ENCODE peak calls at places on chromosomes 5 and 9, in four cellular contexts. E is Karpas-422, A is mesenchymal stem cell, C is neural progenitor cell. J is an unnamed sample.

GRCh38 chr5:932151-932627 is 39.5 kb downstream of the TRIP13 start:
- DNase-seq in A (no peak), C (no peak), E (no peak), J (no peak)

GRCh38 chr9:126146254-126147145 is 180.1 kb upstream of the MVB12B start:
- DNase-seq in C (peak; percentile 87), A (no peak), E (peak; percentile 68), J (no peak)

GRCh38 chr9:93645921-93646639 is 69.7 kb downstream of the PHF2 start:
- DNase-seq in A (no peak), C (no peak), E (no peak), J (peak; percentile 27)

GRCh38 chr9:14608521-14608920 is 84.7 kb downstream of the ZDHHC21 start:
- DNase-seq in C (no peak), E (no peak), A (no peak), J (no peak)

GRCh38 chr5:137752873-137753226 is 1.3 kb downstream of the HNRNPA0 start:
- DNase-seq in C (no peak), A (peak; percentile 53), E (peak; percentile 73), J (no peak)

GRCh38 chr5:143336485-143336884 is 67.0 kb downstream of the NR3C1 start:
- DNase-seq in E (no peak), C (no peak), A (no peak), J (peak; percentile 52)

GRCh38 chr5:976849-977751 is 31.5 kb upstream of the NKD2 start:
- DNase-seq in C (no peak), E (no peak), A (no peak), J (no peak)

GRCh38 chr9:131278421-131279111 is 2.3 kb upstream of the FAM78A start:
- DNase-seq in C (no peak), E (peak; percentile 44), A (no peak), J (peak; percentile 58)

GRCh38 chr5:149636861-149637246 is 55.6 kb downstream of the ARHGEF37 start:
- DNase-seq in E (peak; percentile 83), C (peak; percentile 80), A (peak; percentile 75), J (no peak)

DNA sequence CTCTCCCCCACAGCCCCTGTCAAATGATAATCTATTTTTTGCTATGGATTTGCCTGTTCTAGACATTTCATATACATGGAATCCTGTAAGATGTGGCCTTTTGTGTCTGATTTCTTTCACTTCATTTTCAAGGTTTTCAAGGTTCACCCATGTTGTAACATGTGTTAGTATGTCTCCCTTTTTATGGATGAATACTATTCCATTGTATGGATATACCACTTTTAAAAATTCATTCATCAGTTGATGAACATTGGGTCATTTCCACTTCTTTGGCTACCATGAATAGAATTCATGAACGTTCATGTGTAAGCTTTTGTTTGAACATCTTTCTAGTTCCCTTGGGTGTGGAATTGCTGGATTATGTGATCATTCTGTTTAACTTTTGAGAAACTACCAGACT is 94.7 kb upstream of the ZNF366 start:
- DNase-seq in E (no peak), A (no peak), C (no peak), J (no peak)
- H3K4me1 ChIP-seq in E (peaks cover 5% of the 10 kb centered on the region), A (peaks cover 11% of the 10 kb centered on the region), C (peaks cover 12% of the 10 kb centered on the region), J (peaks cover 5% of the 10 kb centered on the region)

DNA sequence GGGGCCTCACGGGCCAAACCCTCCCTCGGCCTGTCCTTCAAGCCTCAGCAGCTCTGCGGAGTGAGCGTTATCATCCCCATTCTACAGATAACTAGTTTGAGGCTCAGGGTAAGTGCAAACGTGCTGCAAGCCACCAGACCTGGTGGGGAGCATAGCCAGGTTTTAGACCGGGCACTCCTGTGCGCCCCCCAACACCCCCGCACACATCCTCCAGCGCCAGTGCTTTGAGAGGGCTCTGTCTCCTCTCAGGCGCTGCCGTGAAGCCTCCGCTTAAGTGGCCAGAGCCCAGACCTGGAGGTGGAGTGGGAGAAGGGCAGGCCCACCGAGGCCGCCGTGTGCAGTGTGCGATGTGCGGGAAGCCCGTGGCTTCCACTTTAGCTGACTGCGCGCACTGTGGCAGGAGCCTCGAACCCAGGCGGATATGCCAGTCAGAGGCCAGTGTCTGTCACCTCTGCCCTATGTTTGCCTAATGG is 1.6 kb upstream of the MGAT1 start:
- DNase-seq in E (no peak), A (no peak), C (no peak), J (no peak)
- H3K4me1 ChIP-seq in E (peaks cover 70% of the 10 kb centered on the region), A (peaks cover 49% of the 10 kb centered on the region), C (peaks cover 33% of the 10 kb centered on the region), J (peaks cover 38% of the 10 kb centered on the region)

DNA sequence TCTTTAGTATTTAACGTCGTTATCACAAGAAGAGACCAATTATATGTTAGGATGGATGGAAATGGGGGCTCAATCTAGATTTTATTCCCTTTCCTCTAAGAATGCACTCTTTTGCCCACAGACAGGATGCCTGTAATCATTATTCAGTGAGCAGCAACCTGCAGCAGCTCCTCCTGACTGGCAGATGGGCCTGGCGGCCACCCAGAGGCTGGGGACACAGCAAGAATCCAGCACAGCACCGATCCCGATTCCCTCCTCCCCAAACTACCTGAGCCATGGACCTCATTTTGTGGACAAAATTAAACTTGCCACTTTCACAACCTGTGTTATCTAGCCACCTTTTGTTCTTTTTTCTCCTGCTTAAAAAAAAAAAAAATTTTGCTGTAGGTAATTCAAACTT is 101.0 kb downstream of the USP20 start:
- DNase-seq in E (no peak), A (no peak), C (no peak), J (peak; percentile 25)
- H3K4me1 ChIP-seq in E (peaks cover 17% of the 10 kb centered on the region), A (no peaks in the 10 kb centered on the region), C (peaks cover 21% of the 10 kb centered on the region), J (peaks cover 8% of the 10 kb centered on the region)

GRCh38 chr5:124655943-124656459 is 90.4 kb downstream of the ZNF608 start:
- DNase-seq in C (no peak), E (peak; percentile 69), A (peak; percentile 94), J (no peak)
- H3K4me1 ChIP-seq in C (peaks cover 83% of the 10 kb centered on the region), E (peaks cover 95% of the 10 kb centered on the region), A (peaks cover 25% of the 10 kb centered on the region), J (peaks cover 20% of the 10 kb centered on the region)

DNA sequence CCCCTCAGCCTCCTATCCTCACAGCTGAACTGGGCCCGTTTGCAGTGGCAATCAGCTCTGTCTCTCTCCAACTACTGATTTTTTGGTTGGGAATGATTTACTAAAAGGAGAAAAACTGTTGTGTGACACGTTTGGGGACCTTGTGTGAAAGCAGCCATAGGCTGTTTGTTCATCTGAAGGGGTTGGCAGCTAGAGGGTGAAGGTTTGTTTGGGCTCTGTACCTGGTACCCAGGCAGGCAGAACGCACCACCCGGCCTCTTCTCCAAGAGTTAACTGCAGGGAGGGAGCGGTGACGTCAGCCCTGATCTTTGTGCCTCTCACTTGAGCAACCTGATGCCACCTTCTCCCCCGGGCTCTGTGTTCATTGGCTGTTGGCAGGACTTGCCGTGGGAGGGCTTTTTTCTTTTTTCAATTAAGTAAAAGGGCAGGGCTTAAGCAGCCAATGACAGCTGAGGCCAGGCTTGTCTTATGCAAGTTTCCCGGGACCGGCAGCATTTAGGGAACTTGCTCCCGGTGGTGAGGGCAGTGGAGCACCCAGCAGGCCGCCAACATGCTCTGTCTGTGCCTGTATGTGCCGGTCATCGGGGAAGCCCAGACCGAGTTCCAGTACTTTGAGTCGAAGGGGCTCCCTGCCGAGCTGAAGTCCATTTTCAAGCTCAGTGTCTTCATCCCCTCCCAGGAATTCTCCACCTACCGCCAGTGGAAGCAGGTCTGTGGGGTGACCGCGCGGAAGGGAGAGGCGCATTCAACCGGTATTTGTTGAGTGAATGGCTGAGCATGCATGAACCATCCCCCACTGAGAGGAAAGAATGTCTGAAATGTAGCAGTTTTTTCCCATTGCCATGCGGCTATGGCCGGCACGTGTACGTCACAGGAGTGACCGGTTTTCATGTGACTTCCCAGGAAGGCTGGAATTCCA is 29.3 kb downstream of the PTGES2 start:
- DNase-seq in E (peak; percentile 92), C (peak; percentile 97), A (peak; percentile 98), J (peak; percentile 94)
- H3K4me1 ChIP-seq in E (peaks cover 37% of the 10 kb centered on the region), C (peaks cover 35% of the 10 kb centered on the region), A (peaks cover 38% of the 10 kb centered on the region), J (peaks cover 38% of the 10 kb centered on the region)

J was measured in right cardiac atrium.